ENCODE peak calls at places on chromosomes 5 and 9, in seven cellular contexts. L is Peyer's patch; V is lung; M is brain microvascular endothelial cell; W is mesendoderm; B is CD4-positive, CD25-positive, alpha-beta regulatory T cell; T is aorta. Y is an unnamed sample.

GRCh38 chr5:73564644-73565165 is 734 bp downstream of the ANKRA2 start:
- DNase-seq in L (no peak), V (no peak), M (peak), W (peak), B (no peak), T (no peak), Y (no peak)

GRCh38 chr5:150399158-150400019 is 13.3 kb downstream of the CD74 start:
- DNase-seq in L (no peak), V (no peak), M (no peak), W (no peak), B (no peak), T (no peak), Y (peak)

GRCh38 chr9:93294011-93294410 is 110.1 kb downstream of the WNK2 start:
- DNase-seq in L (no peak), V (no peak), M (no peak), W (no peak), B (no peak), T (no peak), Y (no peak)

GRCh38 chr5:94754824-94755223 is 136.4 kb downstream of the SLF1 start:
- DNase-seq in L (no peak), V (no peak), M (no peak), W (no peak), B (no peak), T (no peak), Y (no peak)

GRCh38 chr9:114348906-114349482 is 19.3 kb downstream of the ORM2 start:
- DNase-seq in L (peak), V (peak), M (peak), W (peak), B (peak), T (peak), Y (peak)

GRCh38 chr5:62707539-62707938 is 128.9 kb downstream of the LRRC70 start:
- DNase-seq in L (no peak), V (no peak), M (no peak), W (no peak), B (no peak), T (no peak), Y (no peak)

GRCh38 chr9:90099262-90099982 is 494.6 kb downstream of the GADD45G start:
- DNase-seq in L (no peak), V (no peak), M (peak), W (peak), B (no peak), T (no peak), Y (no peak)

GRCh38 chr5:36209664-36210063 is 32.1 kb downstream of the NADK2 start:
- DNase-seq in L (no peak), V (no peak), M (peak), W (no peak), B (no peak), T (no peak), Y (no peak)

GRCh38 chr5:159240301-159240870 is 22.7 kb upstream of the UBLCP1 start:
- DNase-seq in L (no peak), V (no peak), M (peak), W (peak), B (no peak), T (no peak), Y (no peak)

GRCh38 chr9:93681316-93682154 is 105.2 kb downstream of the PHF2 start:
- DNase-seq in L (peak), V (peak), M (no peak), W (no peak), B (no peak), T (peak), Y (no peak)

GRCh38 chr5:78360674-78361225 is 333 bp downstream of the SCAMP1 start:
- DNase-seq in L (peak), V (peak), M (no peak), W (no peak), B (peak), T (peak), Y (no peak)

GRCh38 chr9:134190232-134191121 is 26.1 kb upstream of the RNU6ATAC start:
- DNase-seq in L (peak), V (no peak), M (no peak), W (no peak), B (no peak), T (peak), Y (no peak)

GRCh38 chr9:79858509-79858908 is 286.7 kb downstream of the TLE4 start:
- DNase-seq in L (no peak), V (no peak), M (peak), W (no peak), B (peak), T (no peak), Y (no peak)

GRCh38 chr5:44807269-44807668 is 1.5 kb upstream of the MRPS30 start:
- DNase-seq in L (no peak), V (no peak), M (no peak), W (no peak), B (no peak), T (no peak), Y (no peak)
- H3K4me3 ChIP-seq in L (no peak), V (no peak), M (no peak), W (no peak), B (no peak), T (no peak), Y (no peak)

GRCh38 chr5:59276277-59276647 is 617.3 kb downstream of the PDE4D start:
- DNase-seq in L (no peak), V (no peak), M (no peak), W (no peak), B (no peak), T (no peak), Y (no peak)

GRCh38 chr5:59275170-59275536 is 618.4 kb downstream of the PDE4D start:
- DNase-seq in L (no peak), V (no peak), M (no peak), W (no peak), B (no peak), T (no peak), Y (no peak)

GRCh38 chr5:59274130-59274529 is 619.4 kb downstream of the PDE4D start:
- DNase-seq in L (no peak), V (no peak), M (no peak), W (no peak), B (no peak), T (no peak), Y (no peak)

GRCh38 chr5:59275537-59276276 is 617.8 kb downstream of the PDE4D start:
- DNase-seq in L (peak), V (no peak), M (peak), W (peak), B (no peak), T (no peak), Y (no peak)

DNA sequence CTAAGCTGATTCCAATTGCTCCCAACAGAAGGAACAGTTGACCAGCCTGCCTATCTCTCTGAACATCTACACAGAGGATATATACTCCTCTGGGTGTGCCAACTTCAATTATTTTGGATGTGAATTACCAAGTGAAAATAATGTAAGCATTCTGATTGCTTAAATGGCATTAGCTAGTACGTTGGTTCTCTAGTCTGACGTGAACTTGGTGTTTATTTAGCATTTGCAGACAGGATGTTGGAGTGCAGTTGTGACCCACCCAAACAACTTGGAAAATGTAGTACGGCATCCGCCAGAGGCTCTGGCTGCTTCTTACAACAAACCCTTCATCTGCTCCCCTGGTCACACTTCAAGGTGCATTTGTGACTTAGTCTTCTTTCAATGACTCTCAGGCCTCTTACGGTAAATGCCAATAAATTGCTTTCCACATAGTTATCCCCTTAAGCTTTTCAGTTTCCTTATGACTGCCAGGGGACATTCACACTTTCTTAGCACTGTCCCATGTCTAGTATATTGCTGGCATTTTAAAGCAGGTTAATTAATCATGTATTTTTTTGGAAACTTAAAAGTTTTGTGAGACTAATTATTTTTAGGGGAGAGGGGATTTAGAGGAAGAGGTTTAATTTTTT is 616.5 kb downstream of the PDE4D start:
- DNase-seq in L (no peak), V (no peak), M (peak), W (no peak), B (no peak), T (no peak), Y (no peak)
- H3K27ac ChIP-seq in L (peak), V (no peak), M (no peak), W (no peak), B (no peak), T (no peak), Y (no peak)

GRCh38 chr5:154265197-154265578 is 74.7 kb downstream of the GALNT10 start:
- DNase-seq in L (no peak), V (no peak), M (no peak), W (no peak), B (no peak), T (no peak), Y (no peak)
- H3K4me3 ChIP-seq in L (no peak), V (no peak), M (no peak), W (no peak), B (no peak), T (no peak), Y (no peak)

GRCh38 chr5:132008961-132009680 is 2.3 kb downstream of the ACSL6 start:
- DNase-seq in L (peak), V (no peak), M (no peak), W (peak), B (no peak), T (peak), Y (no peak)
- H3K27ac ChIP-seq in L (no peak), V (no peak), M (no peak), W (no peak), B (no peak), T (no peak), Y (no peak)

DNA sequence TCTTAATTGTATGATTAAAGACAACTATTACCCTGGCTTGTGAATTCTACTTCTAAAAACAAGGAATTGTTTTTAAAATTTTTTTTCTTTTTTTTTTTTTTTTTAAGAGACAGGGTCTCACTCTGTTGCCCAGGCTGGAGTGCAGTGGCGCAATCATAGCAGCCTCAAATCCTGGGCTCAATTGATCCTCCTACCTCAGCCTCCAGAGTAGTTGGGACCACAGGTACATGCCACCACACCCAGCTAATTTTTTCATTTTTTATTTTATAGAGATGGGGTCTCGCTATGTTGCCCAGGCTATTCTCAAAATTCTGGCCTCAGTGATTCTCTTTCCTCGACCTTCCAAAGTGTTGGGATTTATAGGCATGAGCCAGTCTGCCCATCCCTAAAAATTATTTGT is 62.3 kb downstream of the HABP4 start:
- DNase-seq in L (no peak), V (no peak), M (no peak), W (no peak), B (no peak), T (no peak), Y (no peak)
- H3K4me3 ChIP-seq in L (no peak), V (no peak), M (no peak), W (no peak), B (no peak), T (no peak), Y (no peak)